ENCODE peak calls at places on chromosomes 3 and 15, in four cellular contexts. O is effector CD4-positive, alpha-beta T cell; W is amniotic stem cell; L is breast epithelium. T is an unnamed sample.

GRCh38 chr3:18597919-18598318 is 172.8 kb upstream of the SATB1 start:
- DNase-seq in O (no peak), W (no peak), L (no peak), T (no peak)

GRCh38 chr15:90479656-90480055 is 50.1 kb upstream of the CRTC3 start:
- DNase-seq in O (no peak), W (no peak), L (peak; percentile 73), T (no peak)

GRCh38 chr15:100307241-100307855 is 34.4 kb downstream of the ADAMTS17 start:
- DNase-seq in O (no peak), W (no peak), L (no peak), T (no peak)

GRCh38 chr3:10949197-10949596 is 43.4 kb upstream of the SLC6A1 start:
- DNase-seq in O (no peak), W (no peak), L (no peak), T (no peak)

GRCh38 chr3:153614563-153614962 is 452.5 kb downstream of the RAP2B start:
- DNase-seq in O (no peak), W (peak; percentile 32), L (no peak), T (no peak)

GRCh38 chr3:141280086-141280485 is 48.5 kb downstream of the PXYLP1 start:
- DNase-seq in O (no peak), W (peak; percentile 51), L (peak; percentile 20), T (no peak)

GRCh38 chr15:34892963-34893591 is 76.5 kb downstream of the AQR start:
- DNase-seq in O (no peak), W (no peak), L (no peak), T (no peak)

GRCh38 chr3:174439621-174440349 is 419.3 kb upstream of the NAALADL2 start:
- DNase-seq in O (no peak), W (peak; percentile 89), L (peak; percentile 27), T (no peak)

GRCh38 chr15:87792250-87793030 is 464.1 kb downstream of the NTRK3 start:
- DNase-seq in O (no peak), W (no peak), L (no peak), T (no peak)

T was measured in activated gamma-delta T cell treated with Interleukin-2 at 50 U/mL for 16 hours.